ENCODE peak calls at places on chromosomes 1 and 21, in five cellular contexts. K, D, L, J and E are unnamed samples.

GRCh38 chr1:112464501-112464900 is 44.3 kb upstream of the WNT2B start:
- DNase-seq in K (no peak), J (no peak), D (no peak), L (no peak), E (no peak)

GRCh38 chr1:176029609-176030008 is 177.5 kb downstream of the COP1 start:
- DNase-seq in K (no peak), J (no peak), L (no peak), D (no peak), E (no peak)

GRCh38 chr1:152182942-152183341 is 23.9 kb upstream of the RPTN start:
- DNase-seq in K (no peak), D (peak), J (peak), L (peak), E (peak)

GRCh38 chr1:27778022-27778421 is 5.0 kb downstream of the STX12 start:
- DNase-seq in J (no peak), K (no peak), D (no peak), L (no peak), E (no peak)

GRCh38 chr21:34889537-34890257 is 159.4 kb downstream of the RUNX1 start:
- DNase-seq in K (peak), D (peak), J (no peak), L (no peak), E (no peak)

GRCh38 chr1:229752679-229753078 is 126.6 kb downstream of the URB2 start:
- DNase-seq in L (no peak), K (no peak), D (no peak), J (no peak), E (no peak)

GRCh38 chr1:224182057-224182865 is 779 bp upstream of the DEGS1 start:
- DNase-seq in D (no peak), K (peak), J (no peak), L (no peak), E (no peak)

GRCh38 chr1:58441699-58442098 is 104.8 kb downstream of the OMA1 start:
- DNase-seq in D (no peak), L (no peak), J (no peak), K (no peak), E (no peak)

GRCh38 chr1:71542155-71542554 is 461.3 kb upstream of the ZRANB2 start:
- DNase-seq in K (no peak), D (no peak), J (no peak), L (no peak), E (no peak)

GRCh38 chr1:14937288-14937949 is 216.1 kb upstream of the TMEM51 start:
- DNase-seq in J (no peak), D (no peak), K (no peak), L (no peak), E (no peak)

GRCh38 chr1:242237051-242237450 is 238.2 kb upstream of the MAP1LC3C start:
- DNase-seq in L (no peak), D (peak), K (no peak), J (no peak), E (no peak)

GRCh38 chr1:242240691-242241090 is 241.8 kb upstream of the MAP1LC3C start:
- DNase-seq in D (no peak), J (no peak), L (no peak), K (no peak), E (no peak)

GRCh38 chr1:242242983-242243382 is 244.1 kb upstream of the MAP1LC3C start:
- DNase-seq in J (no peak), D (no peak), L (no peak), K (no peak), E (no peak)

GRCh38 chr1:242240061-242240460 is 241.2 kb upstream of the MAP1LC3C start:
- DNase-seq in K (no peak), D (peak), J (no peak), L (no peak), E (no peak)

DNA sequence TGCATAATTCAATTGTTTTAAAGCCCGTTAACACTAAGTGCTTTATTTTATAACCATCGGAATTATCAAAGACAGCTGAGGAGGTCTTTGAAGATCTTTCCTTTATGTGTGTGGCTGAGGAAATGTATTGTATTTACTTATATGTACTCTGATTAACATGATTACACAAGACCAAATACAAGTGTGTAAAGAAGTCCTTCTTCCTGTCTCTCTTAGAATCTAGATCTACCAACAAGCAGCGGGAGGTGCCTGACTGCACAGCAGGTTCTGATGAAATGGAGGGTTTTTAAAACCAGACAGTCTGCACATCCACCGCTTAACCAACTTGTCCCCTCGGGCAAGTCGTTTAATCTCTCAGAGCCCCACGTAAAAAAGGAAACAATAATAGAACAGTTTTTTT is 240.5 kb upstream of the MAP1LC3C start:
- DNase-seq in L (no peak), J (no peak), K (no peak), D (peak), E (no peak)
- H3K4me3 ChIP-seq in L (no peak), J (no peak), K (no peak), D (peak), E (no peak)

GRCh38 chr1:50697440-50698421 is 262.3 kb downstream of the FAF1 start:
- DNase-seq in K (no peak), L (no peak), J (no peak), D (no peak), E (no peak)

GRCh38 chr1:50702395-50702794 is 257.7 kb downstream of the FAF1 start:
- DNase-seq in L (no peak), D (no peak), K (no peak), J (no peak), E (no peak)

GRCh38 chr1:50699795-50700194 is 260.3 kb downstream of the FAF1 start:
- DNase-seq in L (no peak), J (no peak), D (no peak), K (no peak), E (no peak)

GRCh38 chr1:50701706-50702317 is 258.3 kb downstream of the FAF1 start:
- DNase-seq in L (no peak), K (no peak), J (no peak), D (no peak), E (no peak)

DNA sequence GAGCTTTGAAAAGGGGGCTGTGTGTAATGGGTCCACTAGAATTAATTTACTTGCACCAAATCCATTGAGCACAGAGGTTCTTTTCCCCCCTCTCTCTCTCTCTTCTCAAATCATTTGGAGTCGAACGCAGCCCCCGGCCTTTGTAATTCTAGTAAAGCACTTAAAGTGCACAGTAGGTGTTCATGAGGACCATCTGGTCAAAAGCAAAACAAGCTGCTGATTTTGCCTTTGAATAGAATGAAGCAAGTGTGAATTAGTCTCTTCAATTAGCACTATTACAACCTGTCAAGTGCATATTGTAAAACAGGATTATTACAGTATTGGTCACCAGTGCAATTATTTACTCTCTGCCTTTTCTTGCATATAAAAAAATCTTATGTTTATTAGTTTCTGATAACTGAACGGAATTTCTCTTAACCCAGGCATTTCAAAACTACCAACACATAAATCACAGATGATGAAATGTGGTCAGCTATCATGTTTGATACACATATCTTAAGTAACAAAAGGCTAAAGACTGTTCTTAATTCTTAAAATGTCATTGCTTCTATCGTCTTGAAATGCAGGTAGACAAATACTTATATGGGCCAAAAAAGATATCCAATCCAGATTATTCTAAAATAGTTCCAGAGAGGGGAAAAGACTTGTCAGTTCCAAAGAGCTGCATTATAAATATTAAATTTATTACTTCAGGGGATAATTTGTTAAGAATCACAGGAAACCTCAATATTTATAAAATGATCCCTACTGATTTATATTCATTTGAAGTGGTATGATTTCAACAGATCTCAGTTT is 259.6 kb downstream of the FAF1 start:
- DNase-seq in L (no peak), K (no peak), D (no peak), J (no peak), E (no peak)
- H3K4me3 ChIP-seq in L (no peak), K (no peak), D (no peak), J (no peak), E (no peak)

GRCh38 chr1:82818596-82818995 is 1017.9 kb downstream of the ADGRL2 start:
- DNase-seq in J (no peak), L (no peak), K (no peak), D (no peak), E (no peak)
- H3K4me3 ChIP-seq in J (no peak), L (no peak), K (no peak), D (no peak), E (no peak)

GRCh38 chr1:234933475-234933874 is 195.2 kb downstream of the TOMM20 start:
- DNase-seq in D (no peak), L (no peak), K (peak), J (peak), E (no peak)

GRCh38 chr1:234932506-234932905 is 196.1 kb downstream of the TOMM20 start:
- DNase-seq in J (no peak), K (no peak), L (no peak), D (no peak), E (no peak)

GRCh38 chr1:234931404-234931973 is 197.1 kb downstream of the TOMM20 start:
- DNase-seq in D (no peak), J (no peak), L (no peak), K (no peak), E (no peak)

GRCh38 chr1:234932106-234932505 is 196.5 kb downstream of the TOMM20 start:
- DNase-seq in L (no peak), J (no peak), D (no peak), K (no peak), E (no peak)

GRCh38 chr1:234933031-234933430 is 195.6 kb downstream of the TOMM20 start:
- DNase-seq in D (no peak), J (no peak), K (no peak), L (no peak), E (no peak)
- H3K4me3 ChIP-seq in D (no peak), J (no peak), K (no peak), L (no peak), E (no peak)

DNA sequence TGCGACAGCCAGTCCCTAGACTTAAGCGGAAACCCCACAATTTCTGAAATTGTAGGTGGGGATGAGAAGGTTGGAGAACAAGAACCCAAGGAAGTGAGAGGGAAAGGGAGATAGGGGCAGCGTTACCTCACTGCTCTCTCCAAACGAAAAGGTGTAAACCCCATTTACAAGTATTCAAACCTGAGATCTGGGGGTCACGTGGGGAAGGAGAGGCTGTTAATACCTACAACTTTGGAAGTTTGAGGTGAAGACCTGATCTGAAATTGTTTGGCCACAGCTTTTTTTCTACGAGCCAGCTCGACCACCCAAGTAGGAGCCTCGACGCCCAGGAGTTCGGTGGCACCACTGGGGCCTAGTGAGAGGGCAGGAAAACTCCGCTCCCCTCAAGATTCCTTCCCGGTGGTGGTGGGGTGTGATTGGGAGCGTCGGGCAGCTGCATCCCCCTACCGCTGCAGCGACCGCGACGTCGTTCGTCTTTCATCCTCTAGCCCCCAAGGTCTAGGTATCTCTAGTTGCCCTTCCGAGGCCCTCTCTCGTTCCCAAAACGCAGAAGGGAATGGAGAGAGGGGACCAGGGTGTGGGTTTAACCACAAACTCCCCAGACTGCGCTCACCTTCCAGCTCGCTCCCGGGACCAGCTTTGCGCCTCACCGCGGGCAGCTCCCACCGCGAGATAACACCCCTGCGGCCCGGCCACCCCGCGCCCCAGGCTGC is 907 bp downstream of the PTPN14 start:
- DNase-seq in J (no peak), L (no peak), D (no peak), K (no peak), E (no peak)
- H3K4me3 ChIP-seq in J (peak), L (peak), D (peak), K (peak), E (peak)